ENCODE peak calls at places on chromosomes 6 and 20, in ten cellular contexts. One of them, this sample, is unnamed.

GRCh38 chr6:143187173-143187908 is 126.7 kb downstream of the AIG1 start:
- DNase-seq in nucleus accumbens: no peak
- DNase-seq in head of caudate nucleus: no peak
- DNase-seq in neuronal stem cell: no peak
- DNase-seq in GM23338: no peak
- DNase-seq in HTR-8/SVneo: no peak
- DNase-seq in T-helper 2 cell treated with Interferon-gamma antibody and Interleukin-4, amounts not matched to agents 5 μg/mL and 100 μg/mL, for 36 hours: no peak
- DNase-seq in amniotic stem cell: no peak
- DNase-seq in mammary epithelial cell: peak
- DNase-seq in IMR-90: peak
- DNase-seq in this sample: peak

GRCh38 chr6:137903933-137904821 is 37.1 kb downstream of the TNFAIP3 start:
- DNase-seq in T-helper 2 cell treated with Interferon-gamma antibody and Interleukin-4, amounts not matched to agents 5 μg/mL and 100 μg/mL, for 36 hours: peak
- DNase-seq in neuronal stem cell: no peak
- DNase-seq in amniotic stem cell: no peak
- DNase-seq in HTR-8/SVneo: no peak
- DNase-seq in GM23338: no peak
- DNase-seq in IMR-90: peak
- DNase-seq in nucleus accumbens: no peak
- DNase-seq in mammary epithelial cell: peak
- DNase-seq in head of caudate nucleus: no peak
- DNase-seq in this sample: peak

GRCh38 chr6:21992178-21992967 is 304.5 kb downstream of the PRL start:
- DNase-seq in GM23338: no peak
- DNase-seq in T-helper 2 cell treated with Interferon-gamma antibody and Interleukin-4, amounts not matched to agents 5 μg/mL and 100 μg/mL, for 36 hours: peak
- DNase-seq in mammary epithelial cell: peak
- DNase-seq in amniotic stem cell: peak
- DNase-seq in nucleus accumbens: no peak
- DNase-seq in HTR-8/SVneo: peak
- DNase-seq in neuronal stem cell: no peak
- DNase-seq in head of caudate nucleus: no peak
- DNase-seq in IMR-90: peak
- DNase-seq in this sample: peak

GRCh38 chr20:20603339-20603990 is 109.0 kb downstream of the RALGAPA2 start:
- DNase-seq in IMR-90: no peak
- DNase-seq in neuronal stem cell: no peak
- DNase-seq in GM23338: no peak
- DNase-seq in T-helper 2 cell treated with Interferon-gamma antibody and Interleukin-4, amounts not matched to agents 5 μg/mL and 100 μg/mL, for 36 hours: no peak
- DNase-seq in mammary epithelial cell: peak
- DNase-seq in head of caudate nucleus: no peak
- DNase-seq in nucleus accumbens: no peak
- DNase-seq in HTR-8/SVneo: no peak
- DNase-seq in amniotic stem cell: no peak
- DNase-seq in this sample: no peak

GRCh38 chr6:24205020-24205492 is 79.0 kb downstream of the NRSN1 start:
- DNase-seq in mammary epithelial cell: peak
- DNase-seq in IMR-90: peak
- DNase-seq in head of caudate nucleus: peak
- DNase-seq in nucleus accumbens: no peak
- DNase-seq in HTR-8/SVneo: peak
- DNase-seq in T-helper 2 cell treated with Interferon-gamma antibody and Interleukin-4, amounts not matched to agents 5 μg/mL and 100 μg/mL, for 36 hours: no peak
- DNase-seq in neuronal stem cell: peak
- DNase-seq in GM23338: peak
- DNase-seq in amniotic stem cell: peak
- DNase-seq in this sample: peak

GRCh38 chr6:140931581-140931980 is 1201.1 kb upstream of the GJE1 start:
- DNase-seq in GM23338: no peak
- DNase-seq in HTR-8/SVneo: no peak
- DNase-seq in neuronal stem cell: no peak
- DNase-seq in amniotic stem cell: no peak
- DNase-seq in head of caudate nucleus: no peak
- DNase-seq in T-helper 2 cell treated with Interferon-gamma antibody and Interleukin-4, amounts not matched to agents 5 μg/mL and 100 μg/mL, for 36 hours: no peak
- DNase-seq in IMR-90: no peak
- DNase-seq in nucleus accumbens: no peak
- DNase-seq in mammary epithelial cell: no peak
- DNase-seq in this sample: no peak

GRCh38 chr6:35919085-35919826 is 1.6 kb downstream of the SRPK1 start:
- DNase-seq in neuronal stem cell: no peak
- DNase-seq in amniotic stem cell: no peak
- DNase-seq in mammary epithelial cell: peak
- DNase-seq in nucleus accumbens: no peak
- DNase-seq in IMR-90: peak
- DNase-seq in HTR-8/SVneo: no peak
- DNase-seq in T-helper 2 cell treated with Interferon-gamma antibody and Interleukin-4, amounts not matched to agents 5 μg/mL and 100 μg/mL, for 36 hours: peak
- DNase-seq in GM23338: peak
- DNase-seq in head of caudate nucleus: no peak
- DNase-seq in this sample: peak

GRCh38 chr20:22533823-22534751 is 50.3 kb downstream of the FOXA2 start:
- DNase-seq in IMR-90: no peak
- DNase-seq in mammary epithelial cell: no peak
- DNase-seq in nucleus accumbens: no peak
- DNase-seq in amniotic stem cell: no peak
- DNase-seq in GM23338: no peak
- DNase-seq in head of caudate nucleus: no peak
- DNase-seq in HTR-8/SVneo: no peak
- DNase-seq in T-helper 2 cell treated with Interferon-gamma antibody and Interleukin-4, amounts not matched to agents 5 μg/mL and 100 μg/mL, for 36 hours: no peak
- DNase-seq in neuronal stem cell: no peak
- DNase-seq in this sample: no peak

GRCh38 chr6:46054531-46054930 is 38.9 kb upstream of the CLIC5 start:
- DNase-seq in mammary epithelial cell: no peak
- DNase-seq in nucleus accumbens: no peak
- DNase-seq in IMR-90: no peak
- DNase-seq in neuronal stem cell: no peak
- DNase-seq in T-helper 2 cell treated with Interferon-gamma antibody and Interleukin-4, amounts not matched to agents 5 μg/mL and 100 μg/mL, for 36 hours: no peak
- DNase-seq in amniotic stem cell: no peak
- DNase-seq in head of caudate nucleus: no peak
- DNase-seq in HTR-8/SVneo: no peak
- DNase-seq in GM23338: no peak
- DNase-seq in this sample: no peak

GRCh38 chr6:31042801-31043200 is 32.5 kb downstream of the MUC22 start:
- DNase-seq in amniotic stem cell: peak
- DNase-seq in HTR-8/SVneo: peak
- DNase-seq in mammary epithelial cell: peak
- DNase-seq in GM23338: peak
- DNase-seq in neuronal stem cell: no peak
- DNase-seq in head of caudate nucleus: no peak
- DNase-seq in IMR-90: peak
- DNase-seq in T-helper 2 cell treated with Interferon-gamma antibody and Interleukin-4, amounts not matched to agents 5 μg/mL and 100 μg/mL, for 36 hours: no peak
- DNase-seq in nucleus accumbens: no peak
- DNase-seq in this sample: peak

GRCh38 chr20:8362457-8362856 is 230.4 kb downstream of the PLCB1 start:
- DNase-seq in neuronal stem cell: no peak
- DNase-seq in IMR-90: no peak
- DNase-seq in HTR-8/SVneo: no peak
- DNase-seq in T-helper 2 cell treated with Interferon-gamma antibody and Interleukin-4, amounts not matched to agents 5 μg/mL and 100 μg/mL, for 36 hours: no peak
- DNase-seq in nucleus accumbens: no peak
- DNase-seq in GM23338: no peak
- DNase-seq in mammary epithelial cell: no peak
- DNase-seq in amniotic stem cell: no peak
- DNase-seq in head of caudate nucleus: no peak
- DNase-seq in this sample: no peak

GRCh38 chr6:37174515-37175331 is 4.8 kb downstream of the PIM1 start:
- DNase-seq in mammary epithelial cell: no peak
- DNase-seq in amniotic stem cell: no peak
- DNase-seq in HTR-8/SVneo: no peak
- DNase-seq in IMR-90: no peak
- DNase-seq in head of caudate nucleus: no peak
- DNase-seq in neuronal stem cell: no peak
- DNase-seq in GM23338: peak
- DNase-seq in nucleus accumbens: no peak
- DNase-seq in T-helper 2 cell treated with Interferon-gamma antibody and Interleukin-4, amounts not matched to agents 5 μg/mL and 100 μg/mL, for 36 hours: no peak
- DNase-seq in this sample: no peak

GRCh38 chr6:160048471-160048870 is 73.1 kb upstream of the SLC22A1 start:
- DNase-seq in nucleus accumbens: peak
- DNase-seq in amniotic stem cell: no peak
- DNase-seq in GM23338: no peak
- DNase-seq in mammary epithelial cell: no peak
- DNase-seq in T-helper 2 cell treated with Interferon-gamma antibody and Interleukin-4, amounts not matched to agents 5 μg/mL and 100 μg/mL, for 36 hours: no peak
- DNase-seq in IMR-90: no peak
- DNase-seq in HTR-8/SVneo: no peak
- DNase-seq in neuronal stem cell: no peak
- DNase-seq in head of caudate nucleus: peak
- DNase-seq in this sample: no peak

GRCh38 chr6:43070028-43070632 is 6.0 kb upstream of the PTK7 start:
- DNase-seq in T-helper 2 cell treated with Interferon-gamma antibody and Interleukin-4, amounts not matched to agents 5 μg/mL and 100 μg/mL, for 36 hours: no peak
- DNase-seq in GM23338: peak
- DNase-seq in neuronal stem cell: no peak
- DNase-seq in nucleus accumbens: no peak
- DNase-seq in IMR-90: peak
- DNase-seq in head of caudate nucleus: no peak
- DNase-seq in mammary epithelial cell: peak
- DNase-seq in amniotic stem cell: peak
- DNase-seq in HTR-8/SVneo: peak
- DNase-seq in this sample: peak

GRCh38 chr20:38076548-38076947 is 43.0 kb downstream of the RPRD1B start:
- DNase-seq in mammary epithelial cell: no peak
- DNase-seq in neuronal stem cell: no peak
- DNase-seq in HTR-8/SVneo: no peak
- DNase-seq in T-helper 2 cell treated with Interferon-gamma antibody and Interleukin-4, amounts not matched to agents 5 μg/mL and 100 μg/mL, for 36 hours: no peak
- DNase-seq in GM23338: no peak
- DNase-seq in amniotic stem cell: no peak
- DNase-seq in IMR-90: no peak
- DNase-seq in head of caudate nucleus: no peak
- DNase-seq in nucleus accumbens: no peak
- DNase-seq in this sample: no peak

GRCh38 chr6:63709148-63709547 is 73.5 kb downstream of the PHF3 start:
- DNase-seq in mammary epithelial cell: no peak
- DNase-seq in nucleus accumbens: no peak
- DNase-seq in T-helper 2 cell treated with Interferon-gamma antibody and Interleukin-4, amounts not matched to agents 5 μg/mL and 100 μg/mL, for 36 hours: no peak
- DNase-seq in GM23338: no peak
- DNase-seq in neuronal stem cell: no peak
- DNase-seq in HTR-8/SVneo: no peak
- DNase-seq in IMR-90: no peak
- DNase-seq in head of caudate nucleus: no peak
- DNase-seq in amniotic stem cell: no peak
- DNase-seq in this sample: no peak

GRCh38 chr6:43982084-43982625 is 145.1 kb downstream of the MRPL14 start:
- DNase-seq in GM23338: no peak
- DNase-seq in IMR-90: no peak
- DNase-seq in HTR-8/SVneo: no peak
- DNase-seq in nucleus accumbens: no peak
- DNase-seq in amniotic stem cell: no peak
- DNase-seq in head of caudate nucleus: no peak
- DNase-seq in neuronal stem cell: no peak
- DNase-seq in mammary epithelial cell: no peak
- DNase-seq in T-helper 2 cell treated with Interferon-gamma antibody and Interleukin-4, amounts not matched to agents 5 μg/mL and 100 μg/mL, for 36 hours: no peak
- DNase-seq in this sample: no peak

This sample was measured in EL.